ENCODE peak calls at places on chromosomes 13 and 19, in seven cellular contexts. O, B, E, U, A, R and N are unnamed samples.

GRCh38 chr19:10419646-10420443 is 493 bp upstream of the PDE4A start:
- DNase-seq in A (no peak), O (peak), E (peak), R (peak), B (no peak), U (no peak), N (peak)

GRCh38 chr13:113962975-113963374 is 10.9 kb downstream of the C13orf46 start:
- DNase-seq in R (peak), E (no peak), B (no peak), O (no peak), U (no peak), A (no peak), N (no peak)

GRCh38 chr13:24605923-24606372 is 74.3 kb upstream of the ATP12A start:
- DNase-seq in B (no peak), A (no peak), O (no peak), U (no peak), E (no peak), R (no peak), N (peak)

GRCh38 chr13:25874907-25875306 is 176.9 kb downstream of the SHISA2 start:
- DNase-seq in U (no peak), A (no peak), B (peak), E (no peak), R (no peak), O (no peak), N (no peak)

GRCh38 chr13:102091231-102091630 is 310.6 kb downstream of the FGF14 start:
- DNase-seq in A (no peak), B (no peak), U (no peak), E (no peak), O (no peak), R (no peak), N (no peak)

GRCh38 chr13:40315416-40316064 is 350.9 kb downstream of the FOXO1 start:
- DNase-seq in O (no peak), B (peak), R (no peak), E (peak), U (no peak), A (no peak), N (no peak)

GRCh38 chr13:49791214-49791752 is 1.2 kb downstream of the KPNA3 start:
- DNase-seq in A (no peak), R (no peak), E (no peak), O (peak), B (peak), U (no peak), N (no peak)

GRCh38 chr19:37966211-37967072 is 59.4 kb downstream of the SIPA1L3 start:
- DNase-seq in E (no peak), B (no peak), A (no peak), U (no peak), O (no peak), R (no peak), N (no peak)

GRCh38 chr19:28239270-28239669 is 973.7 kb downstream of the UQCRFS1 start:
- DNase-seq in A (peak), B (no peak), O (peak), E (no peak), R (no peak), U (no peak), N (peak)

GRCh38 chr13:93183302-93183701 is 43.3 kb upstream of the GPC6 start:
- DNase-seq in R (no peak), O (no peak), U (no peak), A (no peak), B (no peak), E (no peak), N (no peak)

GRCh38 chr19:6232567-6232966 is 47.2 kb downstream of the MLLT1 start:
- DNase-seq in R (no peak), B (no peak), E (peak), O (no peak), A (no peak), U (no peak), N (no peak)

GRCh38 chr13:86986448-86986847 is 684.7 kb upstream of the SLITRK5 start:
- DNase-seq in U (no peak), A (no peak), O (no peak), R (no peak), E (no peak), B (no peak), N (no peak)